ENCODE peak calls at places on chromosomes 13 and 19, in five cellular contexts. One of them, this sample, is unnamed.

GRCh38 chr19:7988307-7988706 is 17.1 kb downstream of the ELAVL1 start:
- DNase-seq in kidney epithelial cell: no peak
- DNase-seq in HFF-Myc: no peak
- DNase-seq in fibroblast of mammary gland: no peak
- DNase-seq in MM.1S: no peak
- DNase-seq in this sample: no peak

GRCh38 chr13:78611040-78611439 is 7.7 kb upstream of the POU4F1 start:
- DNase-seq in fibroblast of mammary gland: no peak
- DNase-seq in kidney epithelial cell: no peak
- DNase-seq in MM.1S: no peak
- DNase-seq in HFF-Myc: no peak
- DNase-seq in this sample: no peak

GRCh38 chr13:97261254-97262015 is 39.3 kb downstream of the MBNL2 start:
- DNase-seq in kidney epithelial cell: no peak
- DNase-seq in MM.1S: no peak
- DNase-seq in fibroblast of mammary gland: no peak
- DNase-seq in HFF-Myc: no peak
- DNase-seq in this sample: peak

GRCh38 chr13:110454227-110454859 is 107.2 kb downstream of the RAB20 start:
- DNase-seq in MM.1S: no peak
- DNase-seq in fibroblast of mammary gland: no peak
- DNase-seq in HFF-Myc: no peak
- DNase-seq in kidney epithelial cell: no peak
- DNase-seq in this sample: no peak

GRCh38 chr19:38657633-38658222 is 10.3 kb downstream of the ACTN4 start:
- DNase-seq in MM.1S: no peak
- DNase-seq in kidney epithelial cell: peak
- DNase-seq in fibroblast of mammary gland: peak
- DNase-seq in HFF-Myc: no peak
- DNase-seq in this sample: no peak

GRCh38 chr13:26707122-26708006 is 53.2 kb downstream of the GPR12 start:
- DNase-seq in MM.1S: peak
- DNase-seq in kidney epithelial cell: no peak
- DNase-seq in fibroblast of mammary gland: peak
- DNase-seq in HFF-Myc: peak
- DNase-seq in this sample: peak

GRCh38 chr19:19475845-19476828 is 39.2 kb downstream of the TSSK6 start:
- DNase-seq in kidney epithelial cell: no peak
- DNase-seq in fibroblast of mammary gland: no peak
- DNase-seq in HFF-Myc: no peak
- DNase-seq in MM.1S: no peak
- DNase-seq in this sample: no peak

GRCh38 chr13:75963318-75963717 is 327.2 kb downstream of the LMO7 start:
- DNase-seq in kidney epithelial cell: no peak
- DNase-seq in HFF-Myc: no peak
- DNase-seq in fibroblast of mammary gland: peak
- DNase-seq in MM.1S: no peak
- DNase-seq in this sample: peak

GRCh38 chr13:35139591-35139990 is 197.5 kb downstream of the NBEA start:
- DNase-seq in MM.1S: no peak
- DNase-seq in HFF-Myc: peak
- DNase-seq in fibroblast of mammary gland: peak
- DNase-seq in kidney epithelial cell: no peak
- DNase-seq in this sample: no peak

GRCh38 chr19:45200614-45201013 is 22.0 kb downstream of the BLOC1S3 start:
- DNase-seq in fibroblast of mammary gland: peak
- DNase-seq in HFF-Myc: peak
- DNase-seq in MM.1S: no peak
- DNase-seq in kidney epithelial cell: no peak
- DNase-seq in this sample: no peak

GRCh38 chr13:66264976-66265375 is 965.2 kb downstream of the PCDH9 start:
- DNase-seq in MM.1S: no peak
- DNase-seq in fibroblast of mammary gland: no peak
- DNase-seq in HFF-Myc: no peak
- DNase-seq in kidney epithelial cell: no peak
- DNase-seq in this sample: no peak

GRCh38 chr19:16078311-16078758 is 2.0 kb downstream of the TPM4 start:
- DNase-seq in MM.1S: peak
- DNase-seq in HFF-Myc: peak
- DNase-seq in kidney epithelial cell: no peak
- DNase-seq in fibroblast of mammary gland: peak
- DNase-seq in this sample: peak

GRCh38 chr19:10858204-10858828 is 10.1 kb downstream of the C19orf38 start:
- DNase-seq in fibroblast of mammary gland: peak
- DNase-seq in MM.1S: no peak
- DNase-seq in kidney epithelial cell: no peak
- DNase-seq in HFF-Myc: no peak
- DNase-seq in this sample: peak

GRCh38 chr13:65095697-65096096 is 2134.4 kb downstream of the PCDH9 start:
- DNase-seq in HFF-Myc: no peak
- DNase-seq in MM.1S: no peak
- DNase-seq in fibroblast of mammary gland: no peak
- DNase-seq in kidney epithelial cell: no peak
- DNase-seq in this sample: no peak

GRCh38 chr13:39417131-39417530 is 185.9 kb downstream of the LHFPL6 start:
- DNase-seq in kidney epithelial cell: no peak
- DNase-seq in MM.1S: no peak
- DNase-seq in fibroblast of mammary gland: no peak
- DNase-seq in HFF-Myc: no peak
- DNase-seq in this sample: no peak

GRCh38 chr19:4649392-4650094 is 10.2 kb downstream of the TNFAIP8L1 start:
- DNase-seq in MM.1S: no peak
- DNase-seq in HFF-Myc: no peak
- DNase-seq in fibroblast of mammary gland: no peak
- DNase-seq in kidney epithelial cell: no peak
- DNase-seq in this sample: no peak

GRCh38 chr13:94233401-94233800 is 246.1 kb downstream of the DCT start:
- DNase-seq in HFF-Myc: peak
- DNase-seq in kidney epithelial cell: peak
- DNase-seq in fibroblast of mammary gland: peak
- DNase-seq in MM.1S: no peak
- DNase-seq in this sample: no peak

GRCh38 chr13:105442040-105442439 is 1093.4 kb downstream of the EFNB2 start:
- DNase-seq in HFF-Myc: no peak
- DNase-seq in kidney epithelial cell: no peak
- DNase-seq in MM.1S: no peak
- DNase-seq in fibroblast of mammary gland: no peak
- DNase-seq in this sample: no peak

GRCh38 chr13:19071161-19071936 is 110.3 kb downstream of the TUBA3C start:
- DNase-seq in HFF-Myc: no peak
- DNase-seq in MM.1S: no peak
- DNase-seq in kidney epithelial cell: no peak
- DNase-seq in fibroblast of mammary gland: no peak
- DNase-seq in this sample: no peak

GRCh38 chr19:4913996-4914735 is 4.9 kb downstream of the UHRF1 start:
- DNase-seq in HFF-Myc: no peak
- DNase-seq in fibroblast of mammary gland: no peak
- DNase-seq in kidney epithelial cell: no peak
- DNase-seq in MM.1S: no peak
- DNase-seq in this sample: no peak

GRCh38 chr19:33726756-33727155 is 69.9 kb upstream of the KCTD15 start:
- DNase-seq in HFF-Myc: no peak
- DNase-seq in fibroblast of mammary gland: no peak
- DNase-seq in MM.1S: no peak
- DNase-seq in kidney epithelial cell: no peak
- DNase-seq in this sample: no peak

GRCh38 chr13:27619711-27620376 is 485 bp downstream of the LNX2 start:
- DNase-seq in MM.1S: peak
- DNase-seq in fibroblast of mammary gland: peak
- DNase-seq in kidney epithelial cell: no peak
- DNase-seq in HFF-Myc: no peak
- DNase-seq in this sample: peak

GRCh38 chr13:103703246-103703645 is 637.0 kb upstream of the SLC10A2 start:
- DNase-seq in fibroblast of mammary gland: no peak
- DNase-seq in kidney epithelial cell: no peak
- DNase-seq in HFF-Myc: no peak
- DNase-seq in MM.1S: no peak
- DNase-seq in this sample: no peak

GRCh38 chr19:35790981-35791813 is 15.8 kb downstream of the ARHGAP33 start:
- DNase-seq in MM.1S: no peak
- DNase-seq in kidney epithelial cell: no peak
- DNase-seq in fibroblast of mammary gland: no peak
- DNase-seq in HFF-Myc: no peak
- DNase-seq in this sample: peak

GRCh38 chr19:33402421-33403220 is 29.1 kb downstream of the CEBPG start:
- DNase-seq in fibroblast of mammary gland: no peak
- DNase-seq in kidney epithelial cell: no peak
- DNase-seq in HFF-Myc: no peak
- DNase-seq in MM.1S: no peak
- DNase-seq in this sample: no peak

GRCh38 chr19:58277748-58278147 is 1.0 kb upstream of the ZNF8 start:
- DNase-seq in HFF-Myc: no peak
- DNase-seq in kidney epithelial cell: no peak
- DNase-seq in MM.1S: no peak
- DNase-seq in fibroblast of mammary gland: no peak
- DNase-seq in this sample: no peak

GRCh38 chr19:21321996-21322395 is 7.2 kb downstream of the ZNF708 start:
- DNase-seq in kidney epithelial cell: no peak
- DNase-seq in HFF-Myc: no peak
- DNase-seq in fibroblast of mammary gland: peak
- DNase-seq in MM.1S: no peak
- DNase-seq in this sample: no peak

GRCh38 chr13:113897161-113897560 is 33.3 kb upstream of the GAS6 start:
- DNase-seq in fibroblast of mammary gland: peak
- DNase-seq in MM.1S: peak
- DNase-seq in HFF-Myc: peak
- DNase-seq in kidney epithelial cell: peak
- DNase-seq in this sample: no peak

GRCh38 chr13:25286969-25287961 is at the start of gene MTMR6:
- DNase-seq in fibroblast of mammary gland: peak
- DNase-seq in HFF-Myc: peak
- DNase-seq in MM.1S: peak
- DNase-seq in kidney epithelial cell: peak
- DNase-seq in this sample: peak

GRCh38 chr13:73776137-73776785 is 357.9 kb downstream of the KLF12 start:
- DNase-seq in fibroblast of mammary gland: peak
- DNase-seq in kidney epithelial cell: no peak
- DNase-seq in HFF-Myc: no peak
- DNase-seq in MM.1S: no peak
- DNase-seq in this sample: no peak

GRCh38 chr19:2454962-2455409 is 1.8 kb downstream of the LMNB2 start:
- DNase-seq in fibroblast of mammary gland: no peak
- DNase-seq in HFF-Myc: no peak
- DNase-seq in MM.1S: no peak
- DNase-seq in kidney epithelial cell: no peak
- DNase-seq in this sample: no peak

GRCh38 chr19:16619456-16619855 is 8.5 kb downstream of the MED26 start:
- DNase-seq in kidney epithelial cell: no peak
- DNase-seq in HFF-Myc: no peak
- DNase-seq in fibroblast of mammary gland: no peak
- DNase-seq in MM.1S: no peak
- DNase-seq in this sample: no peak

GRCh38 chr13:45185286-45185685 is 15.6 kb downstream of the KCTD4 start:
- DNase-seq in fibroblast of mammary gland: no peak
- DNase-seq in MM.1S: no peak
- DNase-seq in kidney epithelial cell: no peak
- DNase-seq in HFF-Myc: no peak
- DNase-seq in this sample: no peak

GRCh38 chr19:32368781-32369180 is 23.4 kb downstream of the ZNF507 start:
- DNase-seq in fibroblast of mammary gland: no peak
- DNase-seq in HFF-Myc: no peak
- DNase-seq in kidney epithelial cell: no peak
- DNase-seq in MM.1S: no peak
- DNase-seq in this sample: no peak

GRCh38 chr19:32367063-32367462 is 21.7 kb downstream of the ZNF507 start:
- DNase-seq in fibroblast of mammary gland: no peak
- DNase-seq in kidney epithelial cell: no peak
- DNase-seq in HFF-Myc: no peak
- DNase-seq in MM.1S: no peak
- DNase-seq in this sample: no peak

GRCh38 chr19:32367948-32368536 is 22.6 kb downstream of the ZNF507 start:
- DNase-seq in kidney epithelial cell: no peak
- DNase-seq in HFF-Myc: no peak
- DNase-seq in MM.1S: no peak
- DNase-seq in fibroblast of mammary gland: no peak
- DNase-seq in this sample: no peak

GRCh38 chr19:32373614-32374295 is 28.3 kb downstream of the ZNF507 start:
- DNase-seq in fibroblast of mammary gland: peak
- DNase-seq in HFF-Myc: peak
- DNase-seq in kidney epithelial cell: peak
- DNase-seq in MM.1S: no peak
- DNase-seq in this sample: no peak

GRCh38 chr19:32372726-32373613 is 27.6 kb downstream of the ZNF507 start:
- DNase-seq in HFF-Myc: no peak
- DNase-seq in fibroblast of mammary gland: no peak
- DNase-seq in kidney epithelial cell: no peak
- DNase-seq in MM.1S: no peak
- DNase-seq in this sample: no peak
- H3K4me3 ChIP-seq in HFF-Myc: peak
- H3K4me3 ChIP-seq in fibroblast of mammary gland: no peak
- H3K4me3 ChIP-seq in kidney epithelial cell: no peak
- H3K4me3 ChIP-seq in MM.1S: no peak
- H3K4me3 ChIP-seq in this sample: no peak

DNA sequence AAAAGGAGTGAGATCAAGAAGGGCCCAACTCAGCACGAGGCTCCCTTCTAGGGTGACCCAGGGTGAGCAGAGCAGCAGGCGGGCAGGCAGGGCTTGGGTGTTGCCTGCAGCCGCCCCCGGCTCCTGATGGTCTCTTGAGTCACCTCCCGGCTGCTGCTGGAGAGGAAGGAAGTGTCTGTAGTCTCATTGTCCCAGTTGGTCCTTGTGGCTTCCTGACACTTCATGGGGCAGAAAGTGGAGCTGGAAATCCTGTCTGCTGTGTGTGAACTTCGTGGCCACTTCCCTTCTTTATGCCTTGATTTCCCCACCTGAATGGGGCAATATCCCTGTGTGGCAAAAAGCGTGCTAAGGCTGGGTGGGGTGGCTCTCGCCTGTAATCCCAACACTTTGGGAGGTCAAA is 2.5 kb downstream of the MAP1S start:
- DNase-seq in fibroblast of mammary gland: peak
- DNase-seq in kidney epithelial cell: no peak
- DNase-seq in MM.1S: no peak
- DNase-seq in HFF-Myc: no peak
- DNase-seq in this sample: no peak
- H3K4me3 ChIP-seq in fibroblast of mammary gland: no peak
- H3K4me3 ChIP-seq in kidney epithelial cell: no peak
- H3K4me3 ChIP-seq in MM.1S: no peak
- H3K4me3 ChIP-seq in HFF-Myc: no peak
- H3K4me3 ChIP-seq in this sample: no peak

DNA sequence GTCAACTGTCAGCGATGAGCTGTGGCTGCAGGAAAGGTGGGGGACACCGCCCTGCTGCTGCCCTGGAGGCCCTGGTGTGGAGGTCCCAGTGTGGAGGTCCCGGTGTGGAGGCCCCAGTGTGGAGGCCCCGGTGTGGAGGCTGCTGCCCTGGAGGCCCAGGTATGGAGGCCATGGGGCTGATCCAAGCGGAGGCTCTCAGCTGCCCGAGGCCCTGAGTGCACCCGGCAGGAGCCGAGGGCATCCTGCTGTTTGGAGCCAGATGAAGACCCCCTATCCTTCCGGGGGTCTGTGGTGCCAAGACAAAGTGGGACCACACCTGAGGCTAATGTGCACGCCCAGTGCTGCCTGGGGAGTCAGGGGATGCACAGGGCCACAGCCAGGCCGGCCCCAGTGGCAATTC is 210.4 kb upstream of the SOX1 start:
- DNase-seq in MM.1S: no peak
- DNase-seq in HFF-Myc: no peak
- DNase-seq in fibroblast of mammary gland: no peak
- DNase-seq in kidney epithelial cell: no peak
- DNase-seq in this sample: no peak
- H3K4me3 ChIP-seq in MM.1S: no peak
- H3K4me3 ChIP-seq in HFF-Myc: no peak
- H3K4me3 ChIP-seq in fibroblast of mammary gland: no peak
- H3K4me3 ChIP-seq in kidney epithelial cell: no peak
- H3K4me3 ChIP-seq in this sample: no peak

GRCh38 chr19:49691243-49692101 is 556 bp downstream of the CPT1C start:
- DNase-seq in fibroblast of mammary gland: peak
- DNase-seq in kidney epithelial cell: no peak
- DNase-seq in MM.1S: no peak
- DNase-seq in HFF-Myc: no peak
- DNase-seq in this sample: peak
- H3K4me3 ChIP-seq in fibroblast of mammary gland: peak
- H3K4me3 ChIP-seq in kidney epithelial cell: peak
- H3K4me3 ChIP-seq in MM.1S: no peak
- H3K4me3 ChIP-seq in HFF-Myc: peak
- H3K4me3 ChIP-seq in this sample: no peak